ENCODE peak calls at places on chromosomes 7 and 10, in seven cellular contexts. N, D, F, T, S, O and H are unnamed samples.

GRCh38 chr7:133314084-133314483 is 61.2 kb downstream of the EXOC4 start:
- DNase-seq in D (no peak), O (no peak), T (no peak), F (no peak), S (no peak), N (no peak), H (no peak)

GRCh38 chr10:89171996-89172395 is 35.1 kb downstream of the CH25H start:
- DNase-seq in S (no peak), T (no peak), D (no peak), O (no peak), F (no peak), N (no peak), H (no peak)

GRCh38 chr10:133445751-133446708 is 7.7 kb upstream of the SCART1 start:
- DNase-seq in O (no peak), N (peak; percentile 2), S (no peak), F (no peak), T (peak; percentile 31), D (no peak), H (no peak)

GRCh38 chr7:158125091-158125490 is 462.5 kb downstream of the PTPRN2 start:
- DNase-seq in F (no peak), D (no peak), N (no peak), S (no peak), O (no peak), T (no peak), H (no peak)

GRCh38 chr7:23239253-23239652 is 7.3 kb upstream of the GPNMB start:
- DNase-seq in F (no peak), N (no peak), S (no peak), T (no peak), D (no peak), O (no peak), H (no peak)

GRCh38 chr7:125490167-125490566 is 560.5 kb upstream of the POT1 start:
- DNase-seq in N (no peak), F (no peak), T (no peak), D (no peak), S (no peak), O (no peak), H (no peak)

GRCh38 chr10:93461124-93461806 is 20.9 kb downstream of the MYOF start:
- DNase-seq in S (no peak), T (no peak), O (no peak), D (no peak), N (no peak), F (peak; percentile 96), H (no peak)

GRCh38 chr7:155324012-155324917 is 26.6 kb downstream of the INSIG1 start:
- DNase-seq in N (no peak), S (no peak), T (no peak), F (no peak), O (no peak), D (no peak), H (no peak)

GRCh38 chr7:50853311-50853710 is 70.6 kb upstream of the GRB10 start:
- DNase-seq in F (no peak), O (no peak), S (no peak), D (no peak), T (peak; percentile 17), N (no peak), H (no peak)

GRCh38 chr7:133364959-133365680 is 112.2 kb downstream of the EXOC4 start:
- DNase-seq in T (no peak), S (no peak), N (no peak), F (peak; percentile 77), O (no peak), D (no peak), H (no peak)

GRCh38 chr10:101818958-101819633 is 852 bp upstream of the OGA start:
- DNase-seq in N (no peak), T (no peak), F (no peak), O (peak; percentile 34), S (peak; percentile 64), D (no peak), H (no peak)

GRCh38 chr7:46215987-46216567 is 295.0 kb upstream of the IGFBP3 start:
- DNase-seq in D (peak; percentile 69), O (no peak), N (no peak), T (no peak), S (no peak), F (peak; percentile 17), H (no peak)

GRCh38 chr10:73859441-73860049 is 14.8 kb downstream of the CAMK2G start:
- DNase-seq in D (no peak), F (no peak), N (peak; percentile 50), O (peak; percentile 18), S (no peak), T (no peak), H (peak; percentile 66)

GRCh38 chr10:19791032-19791431 is 25.2 kb upstream of the PLXDC2 start:
- DNase-seq in S (no peak), D (no peak), T (no peak), N (no peak), O (no peak), F (peak; percentile 18), H (no peak)

GRCh38 chr7:42192851-42193456 is 44.1 kb downstream of the GLI3 start:
- DNase-seq in N (no peak), S (no peak), O (no peak), D (no peak), T (no peak), F (peak; percentile 41), H (no peak)

DNA sequence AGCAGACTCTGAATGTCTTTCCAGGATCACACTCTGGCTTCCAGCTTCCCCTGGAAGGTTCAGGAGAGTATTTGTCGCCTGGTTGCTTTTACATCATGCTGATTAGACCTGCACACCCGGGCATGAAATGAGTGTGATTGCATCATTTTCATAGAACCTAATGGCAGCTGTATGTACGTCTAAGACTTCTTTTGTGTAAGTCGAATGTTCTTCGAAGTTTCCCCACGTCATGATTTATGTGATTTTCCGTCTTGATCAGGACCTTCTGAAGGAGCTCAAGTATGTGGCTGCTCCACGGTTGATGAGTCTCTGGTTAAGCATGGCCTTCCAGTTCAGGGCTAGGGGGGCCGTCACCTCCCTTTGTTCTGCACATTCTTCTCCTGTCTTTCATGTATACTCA is 4.5 kb downstream of the EIF4H start:
- DNase-seq in S (no peak), D (no peak), O (no peak), N (no peak), F (peak; percentile 90), T (no peak), H (no peak)
- H3K36me3 ChIP-seq in S (peaks cover 14% of the 10 kb centered on the region), D (peaks cover 2% of the 10 kb centered on the region), O (peaks cover 17% of the 10 kb centered on the region), N (peaks cover 4% of the 10 kb centered on the region), F (peaks cover 5% of the 10 kb centered on the region), T (peaks cover 87% of the 10 kb centered on the region), H (peaks cover 29% of the 10 kb centered on the region)

GRCh38 chr7:126696236-126696635 is 556.5 kb downstream of the GRM8 start:
- DNase-seq in O (no peak), N (no peak), F (no peak), T (no peak), D (no peak), S (no peak), H (no peak)

GRCh38 chr7:126690104-126690503 is 562.6 kb downstream of the GRM8 start:
- DNase-seq in N (no peak), O (no peak), T (no peak), D (no peak), F (no peak), S (no peak), H (no peak)

GRCh38 chr7:126686474-126686873 is 566.3 kb downstream of the GRM8 start:
- DNase-seq in S (no peak), T (no peak), D (no peak), O (no peak), N (no peak), F (no peak), H (no peak)

GRCh38 chr7:126689037-126689436 is 563.7 kb downstream of the GRM8 start:
- DNase-seq in T (no peak), S (no peak), D (no peak), F (peak; percentile 59), N (no peak), O (no peak), H (no peak)

GRCh38 chr7:126690848-126691751 is 561.6 kb downstream of the GRM8 start:
- DNase-seq in O (no peak), F (no peak), D (no peak), N (no peak), S (no peak), T (no peak), H (no peak)
- H3K36me3 ChIP-seq in O (no peaks in the 10 kb centered on the region), F (no peaks in the 10 kb centered on the region), D (no peaks in the 10 kb centered on the region), N (no peaks in the 10 kb centered on the region), S (no peaks in the 10 kb centered on the region), T (no peaks in the 10 kb centered on the region), H (no peaks in the 10 kb centered on the region)

GRCh38 chr7:93146465-93147127 is 1.6 kb downstream of the SAMD9L start:
- DNase-seq in N (no peak), S (no peak), O (no peak), T (no peak), F (no peak), D (no peak), H (peak; percentile 59)

GRCh38 chr7:93146036-93146435 is 2.1 kb downstream of the SAMD9L start:
- DNase-seq in F (no peak), S (no peak), N (no peak), D (no peak), T (no peak), O (no peak), H (no peak)

GRCh38 chr7:93148727-93149126 is 542 bp upstream of the SAMD9L start:
- DNase-seq in D (no peak), S (no peak), O (no peak), N (no peak), T (no peak), F (no peak), H (no peak)

GRCh38 chr7:93147358-93147757 is 827 bp downstream of the SAMD9L start:
- DNase-seq in F (peak; percentile 69), T (peak; percentile 46), N (peak; percentile 39), D (peak; percentile 36), O (peak; percentile 17), S (peak; percentile 39), H (peak; percentile 76)

DNA sequence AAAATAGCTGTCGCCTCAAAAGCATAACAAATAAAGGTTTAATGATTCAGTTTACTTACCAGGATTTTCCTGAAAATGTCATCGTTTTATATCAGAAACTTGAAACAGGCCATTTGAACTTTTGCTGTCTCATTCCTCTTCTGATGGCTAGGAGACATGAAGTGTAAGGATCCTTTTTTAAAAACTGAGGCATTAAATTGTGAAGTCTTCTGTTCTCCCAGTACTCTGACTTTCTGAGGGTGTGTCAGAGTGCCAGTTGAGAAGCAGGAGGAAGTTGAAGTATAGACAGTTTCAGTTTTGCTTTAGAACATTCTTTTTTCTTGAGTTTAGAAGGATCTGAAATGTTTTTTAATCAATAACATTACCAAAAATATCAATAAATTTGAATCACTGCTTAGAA is at the start of gene SAMD9L:
- DNase-seq in T (no peak), N (no peak), D (no peak), S (peak; percentile 18), O (no peak), F (peak; percentile 9), H (peak; percentile 65)
- H3K36me3 ChIP-seq in T (peaks cover 14% of the 10 kb centered on the region), N (peaks cover 17% of the 10 kb centered on the region), D (peaks cover 15% of the 10 kb centered on the region), S (peaks cover 22% of the 10 kb centered on the region), O (peaks cover 25% of the 10 kb centered on the region), F (peaks cover 4% of the 10 kb centered on the region), H (no peaks in the 10 kb centered on the region)

DNA sequence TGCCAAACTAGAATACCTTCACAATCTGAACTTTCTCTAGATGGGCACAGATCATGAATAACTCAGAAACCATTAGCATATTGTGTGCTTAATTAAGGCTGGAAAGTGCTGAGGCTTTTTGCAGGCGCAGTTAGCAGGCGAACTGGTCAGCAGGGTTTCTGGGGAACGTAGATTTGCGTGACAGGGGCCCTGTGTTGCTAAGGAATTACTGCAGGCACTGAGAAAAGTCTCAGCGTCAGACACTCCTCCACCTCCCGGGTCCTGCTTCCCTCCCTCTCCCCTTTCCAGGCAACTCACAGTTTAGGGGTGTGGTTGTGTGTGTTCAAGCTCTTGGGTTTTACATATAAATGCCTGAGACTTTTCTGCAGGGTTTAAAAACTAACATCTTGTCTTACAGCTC is 2.2 kb downstream of the MAP3K8 start:
- DNase-seq in F (peak; percentile 87), D (no peak), T (peak; percentile 50), O (no peak), S (no peak), N (no peak), H (peak; percentile 82)
- H3K36me3 ChIP-seq in F (peaks cover 4% of the 10 kb centered on the region), D (peaks cover 12% of the 10 kb centered on the region), T (peaks cover 12% of the 10 kb centered on the region), O (no peaks in the 10 kb centered on the region), S (peaks cover 6% of the 10 kb centered on the region), N (peaks cover 16% of the 10 kb centered on the region), H (peaks cover 56% of the 10 kb centered on the region)